ENCODE peak calls at places on chromosomes 2 and 18, in five cellular contexts. A, R, E, T and L are unnamed samples.

GRCh38 chr2:234789926-234790325 is 161.9 kb upstream of the SH3BP4 start:
- DNase-seq in A (no peak), R (no peak), E (no peak), T (no peak), L (no peak)

GRCh38 chr2:10256031-10256524 is 46.6 kb upstream of the HPCAL1 start:
- DNase-seq in A (no peak), R (no peak), E (no peak), T (no peak), L (no peak)

GRCh38 chr2:173831312-173832229 is 133.6 kb downstream of the SP3 start:
- DNase-seq in A (no peak), R (no peak), E (no peak), T (peak; percentile 14), L (no peak)

GRCh38 chr2:6073260-6074141 is 381.3 kb downstream of the SOX11 start:
- DNase-seq in A (no peak), R (no peak), E (no peak), T (peak; percentile 69), L (no peak)

GRCh38 chr2:241818943-241819270 is 9.9 kb downstream of the NEU4 start:
- DNase-seq in A (no peak), R (no peak), E (no peak), T (no peak), L (peak; percentile 3)

GRCh38 chr2:42941633-42942176 is 149.3 kb upstream of the HAAO start:
- DNase-seq in A (no peak), R (no peak), E (no peak), T (no peak), L (no peak)

GRCh38 chr2:225136552-225136951 is 94.3 kb upstream of the DOCK10 start:
- DNase-seq in A (no peak), R (no peak), E (no peak), T (no peak), L (no peak)

GRCh38 chr18:67669993-67670671 is 153.6 kb upstream of the DSEL start:
- DNase-seq in A (no peak), R (no peak), E (no peak), T (no peak), L (no peak)

GRCh38 chr2:42364653-42365052 is 3.6 kb upstream of the COX7A2L start:
- DNase-seq in A (no peak), R (no peak), E (no peak), T (no peak), L (no peak)

GRCh38 chr2:65070172-65070830 is 14.1 kb downstream of the CEP68 start:
- DNase-seq in A (no peak), R (no peak), E (no peak), T (no peak), L (no peak)

GRCh38 chr2:63837036-63837594 is 4.6 kb upstream of the UGP2 start:
- DNase-seq in A (no peak), R (no peak), E (no peak), T (no peak), L (no peak)

GRCh38 chr2:240820014-240820606 is at the start of gene KIF1A:
- DNase-seq in A (no peak), R (no peak), E (no peak), T (peak; percentile 72), L (no peak)

GRCh38 chr2:1803217-1804115 is 59.2 kb upstream of the PXDN start:
- DNase-seq in A (no peak), R (no peak), E (no peak), T (no peak), L (no peak)

GRCh38 chr2:71601136-71602114 is 148.1 kb downstream of the DYSF start:
- DNase-seq in A (no peak), R (no peak), E (no peak), T (no peak), L (no peak)

GRCh38 chr18:12092398-12093229 is 1.0 kb upstream of the ANKRD62 start:
- DNase-seq in A (no peak), R (no peak), E (peak; percentile 9), T (no peak), L (no peak)

GRCh38 chr2:88054300-88055048 is 1.1 kb downstream of the KRCC1 start:
- DNase-seq in A (no peak), R (no peak), E (peak; percentile 11), T (no peak), L (no peak)

GRCh38 chr2:218272531-218273212 is 2.4 kb downstream of the PNKD start:
- DNase-seq in A (peak; percentile 88), R (peak; percentile 69), E (peak; percentile 92), T (peak; percentile 78), L (peak; percentile 66)

GRCh38 chr2:33412920-33413319 is 63.5 kb upstream of the RASGRP3 start:
- DNase-seq in A (no peak), R (no peak), E (peak; percentile 21), T (no peak), L (no peak)

GRCh38 chr2:100870652-100871531 is 51.0 kb downstream of the NPAS2 start:
- DNase-seq in A (no peak), R (no peak), E (peak; percentile 20), T (no peak), L (no peak)

GRCh38 chr2:44997948-44998347 is 11.3 kb downstream of the SIX2 start:
- DNase-seq in A (no peak), R (no peak), E (peak; percentile 34), T (no peak), L (no peak)

GRCh38 chr18:67215686-67216085 is 300.8 kb downstream of the DSEL start:
- DNase-seq in A (no peak), R (no peak), E (no peak), T (no peak), L (no peak)

GRCh38 chr2:61758991-61759390 is 94.9 kb downstream of the FAM161A start:
- DNase-seq in A (no peak), R (no peak), E (no peak), T (no peak), L (no peak)

GRCh38 chr2:100818003-100818605 is 1.8 kb upstream of the NPAS2 start:
- DNase-seq in A (no peak), R (no peak), E (no peak), T (no peak), L (no peak)

GRCh38 chr2:239927424-239927981 is 97.6 kb downstream of the NDUFA10 start:
- DNase-seq in A (peak; percentile 75), R (peak; percentile 25), E (no peak), T (no peak), L (peak; percentile 46)

GRCh38 chr2:9498210-9498609 is 23.9 kb downstream of the IAH1 start:
- DNase-seq in A (peak; percentile 26), R (no peak), E (no peak), T (no peak), L (no peak)

GRCh38 chr2:159226059-159226461 is 60.4 kb downstream of the WDSUB1 start:
- DNase-seq in A (peak; percentile 60), R (no peak), E (no peak), T (no peak), L (no peak)

GRCh38 chr2:26412091-26412673 is 10.5 kb downstream of the DRC1 start:
- DNase-seq in A (no peak), R (no peak), E (no peak), T (no peak), L (peak; percentile 11)

GRCh38 chr2:33436083-33436482 is 40.4 kb upstream of the RASGRP3 start:
- DNase-seq in A (no peak), R (no peak), E (no peak), T (no peak), L (no peak)

GRCh38 chr2:202376460-202377307 is 557 bp downstream of the BMPR2 start:
- DNase-seq in A (peak; percentile 80), R (no peak), E (peak; percentile 65), T (no peak), L (no peak)

GRCh38 chr2:196291873-196292800 is 120.8 kb upstream of the STK17B start:
- DNase-seq in A (no peak), R (no peak), E (no peak), T (no peak), L (no peak)

GRCh38 chr2:204019572-204020501 is 83.3 kb downstream of the ICOS start:
- DNase-seq in A (no peak), R (peak; percentile 7), E (no peak), T (no peak), L (peak; percentile 24)

GRCh38 chr2:239157766-239158165 is 243.1 kb downstream of the HDAC4 start:
- DNase-seq in A (no peak), R (no peak), E (no peak), T (peak; percentile 11), L (no peak)

GRCh38 chr2:181311841-181312240 is 145.3 kb upstream of the ITGA4 start:
- DNase-seq in A (no peak), R (no peak), E (peak; percentile 67), T (no peak), L (no peak)

GRCh38 chr2:197993830-197994229 is 189.4 kb downstream of the PLCL1 start:
- DNase-seq in A (no peak), R (no peak), E (no peak), T (no peak), L (no peak)